ENCODE peak calls at places on chromosomes 5 and 9, in eight cellular contexts. E is NCI-H1105; B is stimulated activated CD8-positive, alpha-beta memory T cell treated with anti-CD3 and anti-CD28 coated beads, Interleukin-15, amount 100 ng/mL, for 4 hours; K is lower lobe of right lung; I is ACHN; W is NCI-H524; T is left colon; U is lung microvascular endothelial cell. F is an unnamed sample.

GRCh38 chr9:114232091-114232440 is 76.7 kb downstream of the COL27A1 start:
- DNase-seq in E (no peak), B (no peak), K (no peak), I (no peak), W (no peak), T (no peak), U (no peak), F (no peak)

GRCh38 chr9:111632051-111632450 is 917 bp downstream of the DNAJC25 start:
- DNase-seq in E (no peak), B (no peak), K (no peak), I (no peak), W (no peak), T (no peak), U (no peak), F (no peak)

GRCh38 chr9:97531750-97532383 is 30.4 kb downstream of the TMOD1 start:
- DNase-seq in E (no peak), B (no peak), K (no peak), I (no peak), W (no peak), T (no peak), U (no peak), F (no peak)

GRCh38 chr9:92736816-92737606 is 27.6 kb downstream of the BICD2 start:
- DNase-seq in E (no peak), B (no peak), K (no peak), I (no peak), W (no peak), T (no peak), U (no peak), F (no peak)

GRCh38 chr9:131619680-131620079 is 74.4 kb downstream of the PRRT1B start:
- DNase-seq in E (no peak), B (no peak), K (no peak), I (no peak), W (no peak), T (no peak), U (no peak), F (no peak)

GRCh38 chr5:16345454-16345853 is 120.1 kb downstream of the ZNF622 start:
- DNase-seq in E (no peak), B (no peak), K (no peak), I (peak; percentile 2), W (no peak), T (peak; percentile 5), U (no peak), F (no peak)

GRCh38 chr5:126508962-126509279 is 85.7 kb downstream of the GRAMD2B start:
- DNase-seq in E (no peak), B (no peak), K (no peak), I (peak; percentile 25), W (no peak), T (no peak), U (peak; percentile 28), F (no peak)

GRCh38 chr9:14769235-14769580 is 46.7 kb upstream of the CER1 start:
- DNase-seq in E (peak; percentile 22), B (no peak), K (no peak), I (peak; percentile 17), W (no peak), T (no peak), U (peak; percentile 77), F (peak; percentile 52)

GRCh38 chr9:21576331-21577189 is 94.4 kb upstream of the IFNE start:
- DNase-seq in E (no peak), B (no peak), K (no peak), I (no peak), W (no peak), T (no peak), U (peak; percentile 69), F (no peak)

GRCh38 chr5:75052461-75053285 is at the start of gene GCNT4:
- DNase-seq in E (no peak), B (no peak), K (peak; percentile 74), I (peak; percentile 43), W (peak; percentile 24), T (peak; percentile 59), U (peak; percentile 42), F (peak; percentile 41)

F was measured in WERI-Rb-1.